ENCODE peak calls at places on chromosome 3, in ten cellular contexts. One of them, this sample, is unnamed.

GRCh38 chr3:142251951-142252350 is 26.6 kb upstream of the GK5 start:
- DNase-seq in stimulated activated naive CD8-positive, alpha-beta T cell treated with anti-CD3 and anti-CD28 coated beads, Interleukin-15, Interleukin-2, amounts not matched to agents 100 U/mL and 50 U/mL, for 24 hours: no peak
- DNase-seq in H1: no peak
- DNase-seq in RKO: no peak
- DNase-seq in ELR: no peak
- DNase-seq in tibial nerve: no peak
- DNase-seq in K562: no peak
- DNase-seq in stimulated activated CD4-positive, alpha-beta T cell treated with anti-CD3 and anti-CD28 coated beads, Interleukin-1b, Interleukin-23, amount 100 ng/mL, for 4 hours: no peak
- DNase-seq in naive thymus-derived CD8-positive, alpha-beta T cell: no peak
- DNase-seq in GM06990: no peak
- DNase-seq in this sample: no peak

GRCh38 chr3:173778246-173778645 is 380.7 kb downstream of the NLGN1 start:
- DNase-seq in naive thymus-derived CD8-positive, alpha-beta T cell: no peak
- DNase-seq in K562: no peak
- DNase-seq in GM06990: no peak
- DNase-seq in stimulated activated CD4-positive, alpha-beta T cell treated with anti-CD3 and anti-CD28 coated beads, Interleukin-1b, Interleukin-23, amount 100 ng/mL, for 4 hours: no peak
- DNase-seq in H1: no peak
- DNase-seq in tibial nerve: no peak
- DNase-seq in ELR: no peak
- DNase-seq in RKO: no peak
- DNase-seq in stimulated activated naive CD8-positive, alpha-beta T cell treated with anti-CD3 and anti-CD28 coated beads, Interleukin-15, Interleukin-2, amounts not matched to agents 100 U/mL and 50 U/mL, for 24 hours: no peak
- DNase-seq in this sample: no peak

GRCh38 chr3:98726084-98726483 is 37.1 kb upstream of the ST3GAL6 start:
- DNase-seq in ELR: peak; percentile 45
- DNase-seq in tibial nerve: no peak
- DNase-seq in stimulated activated naive CD8-positive, alpha-beta T cell treated with anti-CD3 and anti-CD28 coated beads, Interleukin-15, Interleukin-2, amounts not matched to agents 100 U/mL and 50 U/mL, for 24 hours: no peak
- DNase-seq in H1: no peak
- DNase-seq in stimulated activated CD4-positive, alpha-beta T cell treated with anti-CD3 and anti-CD28 coated beads, Interleukin-1b, Interleukin-23, amount 100 ng/mL, for 4 hours: no peak
- DNase-seq in naive thymus-derived CD8-positive, alpha-beta T cell: no peak
- DNase-seq in K562: no peak
- DNase-seq in GM06990: no peak
- DNase-seq in RKO: no peak
- DNase-seq in this sample: no peak

GRCh38 chr3:111210003-111210699 is 138.5 kb downstream of the NECTIN3 start:
- DNase-seq in RKO: peak; percentile 14
- DNase-seq in ELR: peak; percentile 66
- DNase-seq in stimulated activated CD4-positive, alpha-beta T cell treated with anti-CD3 and anti-CD28 coated beads, Interleukin-1b, Interleukin-23, amount 100 ng/mL, for 4 hours: no peak
- DNase-seq in H1: no peak
- DNase-seq in naive thymus-derived CD8-positive, alpha-beta T cell: no peak
- DNase-seq in K562: no peak
- DNase-seq in GM06990: no peak
- DNase-seq in stimulated activated naive CD8-positive, alpha-beta T cell treated with anti-CD3 and anti-CD28 coated beads, Interleukin-15, Interleukin-2, amounts not matched to agents 100 U/mL and 50 U/mL, for 24 hours: no peak
- DNase-seq in tibial nerve: no peak
- DNase-seq in this sample: no peak

GRCh38 chr3:12444582-12445468 is 39.5 kb upstream of the TSEN2 start:
- DNase-seq in K562: no peak
- DNase-seq in stimulated activated CD4-positive, alpha-beta T cell treated with anti-CD3 and anti-CD28 coated beads, Interleukin-1b, Interleukin-23, amount 100 ng/mL, for 4 hours: no peak
- DNase-seq in naive thymus-derived CD8-positive, alpha-beta T cell: no peak
- DNase-seq in ELR: peak; percentile 65
- DNase-seq in stimulated activated naive CD8-positive, alpha-beta T cell treated with anti-CD3 and anti-CD28 coated beads, Interleukin-15, Interleukin-2, amounts not matched to agents 100 U/mL and 50 U/mL, for 24 hours: no peak
- DNase-seq in RKO: no peak
- DNase-seq in tibial nerve: no peak
- DNase-seq in H1: no peak
- DNase-seq in GM06990: no peak
- DNase-seq in this sample: no peak

GRCh38 chr3:98630416-98630815 is 37.0 kb upstream of the CPOX start:
- DNase-seq in GM06990: no peak
- DNase-seq in tibial nerve: no peak
- DNase-seq in K562: no peak
- DNase-seq in stimulated activated CD4-positive, alpha-beta T cell treated with anti-CD3 and anti-CD28 coated beads, Interleukin-1b, Interleukin-23, amount 100 ng/mL, for 4 hours: no peak
- DNase-seq in RKO: no peak
- DNase-seq in H1: no peak
- DNase-seq in naive thymus-derived CD8-positive, alpha-beta T cell: no peak
- DNase-seq in ELR: no peak
- DNase-seq in stimulated activated naive CD8-positive, alpha-beta T cell treated with anti-CD3 and anti-CD28 coated beads, Interleukin-15, Interleukin-2, amounts not matched to agents 100 U/mL and 50 U/mL, for 24 hours: no peak
- DNase-seq in this sample: no peak

GRCh38 chr3:114217266-114217665 is 20.1 kb downstream of the ZNF80 start:
- DNase-seq in GM06990: no peak
- DNase-seq in stimulated activated naive CD8-positive, alpha-beta T cell treated with anti-CD3 and anti-CD28 coated beads, Interleukin-15, Interleukin-2, amounts not matched to agents 100 U/mL and 50 U/mL, for 24 hours: no peak
- DNase-seq in tibial nerve: no peak
- DNase-seq in ELR: no peak
- DNase-seq in stimulated activated CD4-positive, alpha-beta T cell treated with anti-CD3 and anti-CD28 coated beads, Interleukin-1b, Interleukin-23, amount 100 ng/mL, for 4 hours: no peak
- DNase-seq in K562: no peak
- DNase-seq in H1: no peak
- DNase-seq in naive thymus-derived CD8-positive, alpha-beta T cell: no peak
- DNase-seq in RKO: no peak
- DNase-seq in this sample: no peak

GRCh38 chr3:30440147-30440604 is 166.2 kb upstream of the TGFBR2 start:
- DNase-seq in RKO: no peak
- DNase-seq in ELR: peak; percentile 57
- DNase-seq in naive thymus-derived CD8-positive, alpha-beta T cell: no peak
- DNase-seq in stimulated activated naive CD8-positive, alpha-beta T cell treated with anti-CD3 and anti-CD28 coated beads, Interleukin-15, Interleukin-2, amounts not matched to agents 100 U/mL and 50 U/mL, for 24 hours: no peak
- DNase-seq in H1: no peak
- DNase-seq in tibial nerve: no peak
- DNase-seq in GM06990: no peak
- DNase-seq in stimulated activated CD4-positive, alpha-beta T cell treated with anti-CD3 and anti-CD28 coated beads, Interleukin-1b, Interleukin-23, amount 100 ng/mL, for 4 hours: no peak
- DNase-seq in K562: no peak
- DNase-seq in this sample: no peak

GRCh38 chr3:126180477-126181397 is at the start of gene ALDH1L1:
- DNase-seq in naive thymus-derived CD8-positive, alpha-beta T cell: no peak
- DNase-seq in stimulated activated naive CD8-positive, alpha-beta T cell treated with anti-CD3 and anti-CD28 coated beads, Interleukin-15, Interleukin-2, amounts not matched to agents 100 U/mL and 50 U/mL, for 24 hours: no peak
- DNase-seq in RKO: no peak
- DNase-seq in H1: peak; percentile 84
- DNase-seq in tibial nerve: peak; percentile 68
- DNase-seq in ELR: peak; percentile 50
- DNase-seq in K562: no peak
- DNase-seq in GM06990: no peak
- DNase-seq in stimulated activated CD4-positive, alpha-beta T cell treated with anti-CD3 and anti-CD28 coated beads, Interleukin-1b, Interleukin-23, amount 100 ng/mL, for 4 hours: no peak
- DNase-seq in this sample: no peak

GRCh38 chr3:115790759-115791158 is 167.4 kb downstream of the GAP43 start:
- DNase-seq in stimulated activated naive CD8-positive, alpha-beta T cell treated with anti-CD3 and anti-CD28 coated beads, Interleukin-15, Interleukin-2, amounts not matched to agents 100 U/mL and 50 U/mL, for 24 hours: peak; percentile 50
- DNase-seq in RKO: peak; percentile 87
- DNase-seq in ELR: peak; percentile 98
- DNase-seq in H1: no peak
- DNase-seq in K562: peak; percentile 28
- DNase-seq in GM06990: no peak
- DNase-seq in naive thymus-derived CD8-positive, alpha-beta T cell: no peak
- DNase-seq in tibial nerve: no peak
- DNase-seq in stimulated activated CD4-positive, alpha-beta T cell treated with anti-CD3 and anti-CD28 coated beads, Interleukin-1b, Interleukin-23, amount 100 ng/mL, for 4 hours: no peak
- DNase-seq in this sample: peak; percentile 70

GRCh38 chr3:111531446-111531845 is 10.6 kb upstream of the CD96 start:
- DNase-seq in ELR: peak; percentile 77
- DNase-seq in K562: no peak
- DNase-seq in stimulated activated naive CD8-positive, alpha-beta T cell treated with anti-CD3 and anti-CD28 coated beads, Interleukin-15, Interleukin-2, amounts not matched to agents 100 U/mL and 50 U/mL, for 24 hours: no peak
- DNase-seq in naive thymus-derived CD8-positive, alpha-beta T cell: no peak
- DNase-seq in GM06990: no peak
- DNase-seq in H1: no peak
- DNase-seq in stimulated activated CD4-positive, alpha-beta T cell treated with anti-CD3 and anti-CD28 coated beads, Interleukin-1b, Interleukin-23, amount 100 ng/mL, for 4 hours: no peak
- DNase-seq in RKO: no peak
- DNase-seq in tibial nerve: no peak
- DNase-seq in this sample: no peak

GRCh38 chr3:53022647-53023046 is 23.2 kb downstream of the SFMBT1 start:
- DNase-seq in K562: no peak
- DNase-seq in H1: no peak
- DNase-seq in stimulated activated CD4-positive, alpha-beta T cell treated with anti-CD3 and anti-CD28 coated beads, Interleukin-1b, Interleukin-23, amount 100 ng/mL, for 4 hours: no peak
- DNase-seq in RKO: no peak
- DNase-seq in naive thymus-derived CD8-positive, alpha-beta T cell: no peak
- DNase-seq in GM06990: no peak
- DNase-seq in ELR: peak; percentile 14
- DNase-seq in tibial nerve: no peak
- DNase-seq in stimulated activated naive CD8-positive, alpha-beta T cell treated with anti-CD3 and anti-CD28 coated beads, Interleukin-15, Interleukin-2, amounts not matched to agents 100 U/mL and 50 U/mL, for 24 hours: no peak
- DNase-seq in this sample: no peak

GRCh38 chr3:66397745-66398144 is 103.1 kb downstream of the LRIG1 start:
- DNase-seq in stimulated activated CD4-positive, alpha-beta T cell treated with anti-CD3 and anti-CD28 coated beads, Interleukin-1b, Interleukin-23, amount 100 ng/mL, for 4 hours: no peak
- DNase-seq in H1: no peak
- DNase-seq in naive thymus-derived CD8-positive, alpha-beta T cell: no peak
- DNase-seq in ELR: no peak
- DNase-seq in stimulated activated naive CD8-positive, alpha-beta T cell treated with anti-CD3 and anti-CD28 coated beads, Interleukin-15, Interleukin-2, amounts not matched to agents 100 U/mL and 50 U/mL, for 24 hours: no peak
- DNase-seq in GM06990: no peak
- DNase-seq in RKO: no peak
- DNase-seq in K562: no peak
- DNase-seq in tibial nerve: no peak
- DNase-seq in this sample: no peak

GRCh38 chr3:4271834-4272233 is 31.3 kb upstream of the SETMAR start:
- DNase-seq in H1: no peak
- DNase-seq in tibial nerve: peak; percentile 28
- DNase-seq in ELR: peak; percentile 43
- DNase-seq in stimulated activated CD4-positive, alpha-beta T cell treated with anti-CD3 and anti-CD28 coated beads, Interleukin-1b, Interleukin-23, amount 100 ng/mL, for 4 hours: no peak
- DNase-seq in RKO: peak; percentile 54
- DNase-seq in GM06990: no peak
- DNase-seq in stimulated activated naive CD8-positive, alpha-beta T cell treated with anti-CD3 and anti-CD28 coated beads, Interleukin-15, Interleukin-2, amounts not matched to agents 100 U/mL and 50 U/mL, for 24 hours: no peak
- DNase-seq in K562: peak; percentile 40
- DNase-seq in naive thymus-derived CD8-positive, alpha-beta T cell: no peak
- DNase-seq in this sample: no peak

GRCh38 chr3:49120438-49121135 is at the start of gene USP19:
- DNase-seq in ELR: peak; percentile 91
- DNase-seq in stimulated activated naive CD8-positive, alpha-beta T cell treated with anti-CD3 and anti-CD28 coated beads, Interleukin-15, Interleukin-2, amounts not matched to agents 100 U/mL and 50 U/mL, for 24 hours: peak; percentile 97
- DNase-seq in GM06990: peak; percentile 98
- DNase-seq in K562: peak; percentile 90
- DNase-seq in H1: peak; percentile 96
- DNase-seq in RKO: peak; percentile 88
- DNase-seq in tibial nerve: peak; percentile 92
- DNase-seq in naive thymus-derived CD8-positive, alpha-beta T cell: peak; percentile 93
- DNase-seq in stimulated activated CD4-positive, alpha-beta T cell treated with anti-CD3 and anti-CD28 coated beads, Interleukin-1b, Interleukin-23, amount 100 ng/mL, for 4 hours: peak; percentile 92
- DNase-seq in this sample: peak; percentile 96

GRCh38 chr3:124256156-124256555 is 264.2 kb upstream of the ROPN1 start:
- DNase-seq in stimulated activated naive CD8-positive, alpha-beta T cell treated with anti-CD3 and anti-CD28 coated beads, Interleukin-15, Interleukin-2, amounts not matched to agents 100 U/mL and 50 U/mL, for 24 hours: no peak
- DNase-seq in GM06990: no peak
- DNase-seq in K562: no peak
- DNase-seq in ELR: no peak
- DNase-seq in RKO: no peak
- DNase-seq in tibial nerve: no peak
- DNase-seq in H1: no peak
- DNase-seq in naive thymus-derived CD8-positive, alpha-beta T cell: no peak
- DNase-seq in stimulated activated CD4-positive, alpha-beta T cell treated with anti-CD3 and anti-CD28 coated beads, Interleukin-1b, Interleukin-23, amount 100 ng/mL, for 4 hours: no peak
- DNase-seq in this sample: no peak

GRCh38 chr3:156620901-156621300 is 53.5 kb upstream of the TIPARP start:
- DNase-seq in stimulated activated CD4-positive, alpha-beta T cell treated with anti-CD3 and anti-CD28 coated beads, Interleukin-1b, Interleukin-23, amount 100 ng/mL, for 4 hours: no peak
- DNase-seq in RKO: no peak
- DNase-seq in ELR: peak; percentile 65
- DNase-seq in tibial nerve: no peak
- DNase-seq in GM06990: no peak
- DNase-seq in H1: no peak
- DNase-seq in naive thymus-derived CD8-positive, alpha-beta T cell: no peak
- DNase-seq in K562: no peak
- DNase-seq in stimulated activated naive CD8-positive, alpha-beta T cell treated with anti-CD3 and anti-CD28 coated beads, Interleukin-15, Interleukin-2, amounts not matched to agents 100 U/mL and 50 U/mL, for 24 hours: no peak
- DNase-seq in this sample: no peak

GRCh38 chr3:71498053-71498452 is 85.5 kb downstream of the FOXP1 start:
- DNase-seq in ELR: no peak
- DNase-seq in K562: no peak
- DNase-seq in RKO: no peak
- DNase-seq in tibial nerve: no peak
- DNase-seq in H1: no peak
- DNase-seq in naive thymus-derived CD8-positive, alpha-beta T cell: no peak
- DNase-seq in stimulated activated CD4-positive, alpha-beta T cell treated with anti-CD3 and anti-CD28 coated beads, Interleukin-1b, Interleukin-23, amount 100 ng/mL, for 4 hours: no peak
- DNase-seq in GM06990: no peak
- DNase-seq in stimulated activated naive CD8-positive, alpha-beta T cell treated with anti-CD3 and anti-CD28 coated beads, Interleukin-15, Interleukin-2, amounts not matched to agents 100 U/mL and 50 U/mL, for 24 hours: no peak
- DNase-seq in this sample: no peak

GRCh38 chr3:49805367-49805782 is 2.3 kb downstream of the INKA1 start:
- DNase-seq in K562: no peak
- DNase-seq in naive thymus-derived CD8-positive, alpha-beta T cell: no peak
- DNase-seq in stimulated activated CD4-positive, alpha-beta T cell treated with anti-CD3 and anti-CD28 coated beads, Interleukin-1b, Interleukin-23, amount 100 ng/mL, for 4 hours: no peak
- DNase-seq in stimulated activated naive CD8-positive, alpha-beta T cell treated with anti-CD3 and anti-CD28 coated beads, Interleukin-15, Interleukin-2, amounts not matched to agents 100 U/mL and 50 U/mL, for 24 hours: no peak
- DNase-seq in ELR: no peak
- DNase-seq in H1: no peak
- DNase-seq in RKO: no peak
- DNase-seq in GM06990: peak; percentile 60
- DNase-seq in tibial nerve: peak; percentile 83
- DNase-seq in this sample: no peak

GRCh38 chr3:177512945-177513671 is 315.8 kb upstream of the TBL1XR1 start:
- DNase-seq in naive thymus-derived CD8-positive, alpha-beta T cell: no peak
- DNase-seq in K562: no peak
- DNase-seq in ELR: no peak
- DNase-seq in tibial nerve: no peak
- DNase-seq in H1: no peak
- DNase-seq in stimulated activated naive CD8-positive, alpha-beta T cell treated with anti-CD3 and anti-CD28 coated beads, Interleukin-15, Interleukin-2, amounts not matched to agents 100 U/mL and 50 U/mL, for 24 hours: no peak
- DNase-seq in stimulated activated CD4-positive, alpha-beta T cell treated with anti-CD3 and anti-CD28 coated beads, Interleukin-1b, Interleukin-23, amount 100 ng/mL, for 4 hours: no peak
- DNase-seq in RKO: no peak
- DNase-seq in GM06990: no peak
- DNase-seq in this sample: no peak

GRCh38 chr3:184570501-184570900 is 8.9 kb downstream of the EPHB3 start:
- DNase-seq in GM06990: no peak
- DNase-seq in H1: no peak
- DNase-seq in tibial nerve: no peak
- DNase-seq in naive thymus-derived CD8-positive, alpha-beta T cell: no peak
- DNase-seq in K562: no peak
- DNase-seq in stimulated activated naive CD8-positive, alpha-beta T cell treated with anti-CD3 and anti-CD28 coated beads, Interleukin-15, Interleukin-2, amounts not matched to agents 100 U/mL and 50 U/mL, for 24 hours: no peak
- DNase-seq in RKO: no peak
- DNase-seq in stimulated activated CD4-positive, alpha-beta T cell treated with anti-CD3 and anti-CD28 coated beads, Interleukin-1b, Interleukin-23, amount 100 ng/mL, for 4 hours: no peak
- DNase-seq in ELR: no peak
- DNase-seq in this sample: no peak

GRCh38 chr3:69588170-69588569 is 151.1 kb upstream of the MITF start:
- DNase-seq in GM06990: no peak
- DNase-seq in tibial nerve: no peak
- DNase-seq in naive thymus-derived CD8-positive, alpha-beta T cell: no peak
- DNase-seq in RKO: no peak
- DNase-seq in stimulated activated CD4-positive, alpha-beta T cell treated with anti-CD3 and anti-CD28 coated beads, Interleukin-1b, Interleukin-23, amount 100 ng/mL, for 4 hours: no peak
- DNase-seq in K562: no peak
- DNase-seq in stimulated activated naive CD8-positive, alpha-beta T cell treated with anti-CD3 and anti-CD28 coated beads, Interleukin-15, Interleukin-2, amounts not matched to agents 100 U/mL and 50 U/mL, for 24 hours: no peak
- DNase-seq in ELR: no peak
- DNase-seq in H1: no peak
- DNase-seq in this sample: no peak